ENCODE peak calls at places on chromosomes 6 and 20, in five cellular contexts. F is psoas muscle; H is transverse colon; Q is CD8-positive, alpha-beta T cell; G is A673. M is an unnamed sample.

GRCh38 chr20:62413896-62414481 is 6.9 kb upstream of the CABLES2 start:
- DNase-seq in F (no peak), H (no peak), Q (no peak), G (no peak), M (no peak)

GRCh38 chr20:4090756-4091331 is 75.5 kb upstream of the RNF24 start:
- DNase-seq in F (no peak), H (no peak), Q (no peak), G (no peak), M (no peak)

GRCh38 chr6:21946298-21946783 is 350.5 kb downstream of the PRL start:
- DNase-seq in F (no peak), H (no peak), Q (no peak), G (peak; percentile 51), M (no peak)

GRCh38 chr6:63706630-63707029 is 71.0 kb downstream of the PHF3 start:
- DNase-seq in F (no peak), H (no peak), Q (no peak), G (no peak), M (no peak)

GRCh38 chr20:62830821-62831220 is 14.0 kb downstream of the COL9A3 start:
- DNase-seq in F (peak; percentile 36), H (no peak), Q (no peak), G (no peak), M (no peak)

GRCh38 chr20:4018015-4018748 is 2.8 kb upstream of the RNF24 start:
- DNase-seq in F (no peak), H (no peak), Q (no peak), G (no peak), M (no peak)

GRCh38 chr6:19417713-19418112 is 419.5 kb upstream of the ID4 start:
- DNase-seq in F (no peak), H (no peak), Q (no peak), G (no peak), M (no peak)

GRCh38 chr20:58461899-58462298 is 53.3 kb downstream of the APCDD1L start:
- DNase-seq in F (no peak), H (no peak), Q (no peak), G (no peak), M (no peak)

GRCh38 chr6:11094411-11094851 is 797 bp downstream of the SMIM13 start:
- DNase-seq in F (peak; percentile 69), H (peak; percentile 54), Q (peak; percentile 36), G (peak; percentile 39), M (peak; percentile 26)

GRCh38 chr20:17466641-17467040 is 64.5 kb downstream of the BFSP1 start:
- DNase-seq in F (no peak), H (no peak), Q (no peak), G (no peak), M (no peak)

GRCh38 chr20:62258499-62259293 is 20.4 kb downstream of the OSBPL2 start:
- DNase-seq in F (peak; percentile 87), H (no peak), Q (no peak), G (no peak), M (no peak)

GRCh38 chr20:36628076-36628475 is 17.9 kb downstream of the SLA2 start:
- DNase-seq in F (no peak), H (no peak), Q (peak; percentile 77), G (no peak), M (no peak)

GRCh38 chr20:43658068-43658722 is 8.7 kb upstream of the MYBL2 start:
- DNase-seq in F (no peak), H (no peak), Q (no peak), G (no peak), M (no peak)

GRCh38 chr6:21103626-21104224 is 489.8 kb upstream of the SOX4 start:
- DNase-seq in F (no peak), H (no peak), Q (no peak), G (no peak), M (no peak)

GRCh38 chr20:63567382-63568169 is 6.5 kb downstream of the HELZ2 start:
- DNase-seq in F (peak; percentile 76), H (peak; percentile 75), Q (peak; percentile 62), G (no peak), M (no peak)

GRCh38 chr6:83055366-83055964 is 10.2 kb downstream of the UBE3D start:
- DNase-seq in F (no peak), H (peak; percentile 27), Q (peak; percentile 29), G (peak; percentile 80), M (peak; percentile 18)

GRCh38 chr6:128807577-128807976 is 75.4 kb upstream of the LAMA2 start:
- DNase-seq in F (no peak), H (no peak), Q (no peak), G (peak; percentile 75), M (no peak)

DNA sequence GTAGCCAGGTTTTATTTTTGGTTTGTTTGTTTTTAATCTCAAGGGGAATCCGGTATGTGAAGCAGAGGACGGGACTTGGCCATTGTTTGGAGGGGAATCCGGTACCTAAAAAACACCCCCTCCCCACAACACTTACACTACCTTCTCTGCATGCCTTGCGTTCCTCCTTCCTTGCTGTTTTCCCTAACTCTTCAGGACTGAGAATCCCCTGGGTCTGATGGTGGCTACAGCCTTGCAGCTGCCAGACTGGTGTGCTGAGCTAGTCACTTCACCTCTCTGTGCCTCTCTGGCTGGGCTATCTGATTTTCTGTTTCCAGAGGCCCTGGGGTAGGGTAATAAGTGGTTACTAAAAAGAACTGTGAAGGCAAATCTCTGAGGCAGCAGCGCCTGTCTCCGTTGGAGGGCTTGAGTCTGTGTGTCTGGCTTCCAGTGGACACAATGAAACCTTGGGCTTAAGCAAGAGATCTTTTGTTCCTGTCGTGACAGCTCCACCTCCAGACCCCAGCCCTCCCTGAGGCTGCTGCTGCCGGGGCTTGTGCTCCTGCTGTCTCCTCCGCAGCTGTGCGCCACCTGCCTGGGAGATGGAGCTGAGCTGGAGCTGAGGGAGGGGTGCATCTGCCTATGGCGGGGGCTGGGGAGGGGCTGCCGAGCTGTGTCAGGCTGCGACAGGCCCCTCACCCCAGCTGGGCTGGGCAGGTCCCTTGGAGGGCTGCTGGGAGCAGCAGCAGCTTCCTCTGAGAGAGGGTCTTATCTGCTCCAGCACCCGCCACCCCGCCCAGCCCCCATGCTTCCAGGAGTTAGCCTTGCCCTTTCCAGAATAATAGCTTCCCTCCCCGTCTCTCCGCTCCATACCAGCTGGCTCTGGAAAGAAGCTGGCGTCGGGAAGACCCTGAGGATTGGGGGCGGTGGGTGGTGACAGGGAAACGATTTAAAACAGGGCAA is 65.8 kb upstream of the CCDC167 start:
- DNase-seq in F (no peak), H (no peak), Q (no peak), G (peak; percentile 18), M (no peak)
- TF ChIP-seq CTCF in F (no peak), H (no peak), Q (no peak), G (peak; percentile 8), M (no peak)

DNA sequence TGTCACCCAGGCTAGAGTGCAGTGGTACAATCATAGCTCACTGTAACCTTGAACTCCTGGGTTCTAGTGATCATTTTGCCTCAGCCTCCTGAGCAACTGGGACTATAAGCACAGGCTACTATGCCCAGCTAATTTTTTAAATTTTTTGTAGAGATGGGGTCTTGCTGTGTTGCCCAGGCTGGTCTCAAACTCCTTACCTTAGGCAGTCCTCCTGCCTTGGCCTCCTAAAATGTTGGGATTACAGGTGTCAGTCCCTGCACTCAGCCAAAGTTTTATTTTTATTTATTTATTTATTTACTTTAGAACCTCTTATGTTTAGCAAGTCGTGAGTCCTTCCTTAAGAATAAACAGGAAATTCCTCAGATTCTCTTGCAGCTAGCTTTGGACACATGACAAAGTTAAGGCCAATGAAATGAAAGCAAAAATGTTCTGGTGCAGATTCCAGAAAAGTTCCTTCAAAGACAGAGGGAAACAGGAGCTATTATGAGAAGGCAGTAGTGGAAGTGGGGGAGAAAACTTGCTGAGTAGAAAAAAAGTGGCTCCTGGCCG is 19.1 kb downstream of the PIM1 start:
- DNase-seq in F (no peak), H (no peak), Q (no peak), G (no peak), M (no peak)
- H3K27ac ChIP-seq in F (no peak overlapping the region), H (no peak overlapping the region), Q (no peak overlapping the region), G (no peak overlapping the region), M (no peak overlapping the region)

DNA sequence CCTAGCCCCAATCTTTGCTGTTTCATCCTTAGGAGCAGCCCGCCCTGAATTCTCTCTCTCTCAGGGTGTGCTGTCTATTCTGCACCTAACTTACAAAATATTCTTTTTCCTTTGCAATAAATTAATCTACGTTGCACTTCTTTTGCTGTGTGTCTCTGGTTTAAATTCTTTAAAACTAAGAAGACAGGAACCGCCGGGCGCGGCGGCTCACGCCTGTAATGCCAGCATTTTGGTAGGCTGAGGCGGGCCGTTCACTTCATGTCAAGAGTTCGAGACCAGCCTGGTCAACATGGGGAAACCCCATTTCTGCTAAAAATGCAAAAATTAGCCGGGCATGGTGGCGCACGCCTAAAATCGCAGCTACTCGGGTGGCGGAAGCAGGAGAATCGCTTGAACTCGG is 148.5 kb upstream of the PRSS16 start:
- DNase-seq in F (no peak), H (no peak), Q (no peak), G (no peak), M (no peak)
- H3K36me3 ChIP-seq in F (no peaks in the 10 kb centered on the region), H (no peaks in the 10 kb centered on the region), Q (no peaks in the 10 kb centered on the region), G (no peaks in the 10 kb centered on the region), M (no peaks in the 10 kb centered on the region)

GRCh38 chr6:111994791-111995190 is 59.1 kb upstream of the CCN6 start:
- DNase-seq in F (no peak), H (no peak), Q (no peak), G (no peak), M (no peak)

GRCh38 chr6:111995409-111995808 is 58.5 kb upstream of the CCN6 start:
- DNase-seq in F (no peak), H (no peak), Q (no peak), G (peak; percentile 63), M (no peak)

GRCh38 chr6:111997863-111998191 is 56.1 kb upstream of the CCN6 start:
- DNase-seq in F (peak; percentile 74), H (no peak), Q (no peak), G (no peak), M (no peak)

GRCh38 chr6:111996159-111996558 is 57.7 kb upstream of the CCN6 start:
- DNase-seq in F (no peak), H (no peak), Q (peak; percentile 41), G (no peak), M (no peak)

GRCh38 chr6:111997078-111997862 is 56.6 kb upstream of the CCN6 start:
- DNase-seq in F (peak; percentile 88), H (peak; percentile 80), Q (peak; percentile 82), G (peak; percentile 83), M (peak; percentile 90)
- TF ChIP-seq CTCF in F (peak; percentile 92), H (peak; percentile 82), Q (peak; percentile 98), G (peak; percentile 91), M (peak; percentile 89)